ENCODE peak calls at places on chromosomes 12 and 14, in seven cellular contexts. One of them, this sample, is unnamed.

GRCh38 chr14:21030531-21030930 is 514 bp downstream of the TPPP2 start:
- DNase-seq in activated naive CD4-positive, alpha-beta T cell: no peak
- DNase-seq in kidney glomerular epithelial cell: no peak
- DNase-seq in EH: no peak
- DNase-seq in fibroblast of the aortic adventitia: no peak
- DNase-seq in stimulated activated CD4-positive, alpha-beta T cell treated with anti-CD3 and anti-CD28 coated beads, TNF-alpha, amount 100 ng/mL, for 48 hours: no peak
- DNase-seq in NCI-H1436 treated with DMSO at 0.1 percent for 48 hours: no peak
- DNase-seq in this sample: no peak

GRCh38 chr14:52080817-52081755 is 12.2 kb upstream of the NID2 start:
- DNase-seq in fibroblast of the aortic adventitia: peak; percentile 98
- DNase-seq in EH: peak; percentile 95
- DNase-seq in kidney glomerular epithelial cell: peak; percentile 99
- DNase-seq in stimulated activated CD4-positive, alpha-beta T cell treated with anti-CD3 and anti-CD28 coated beads, TNF-alpha, amount 100 ng/mL, for 48 hours: no peak
- DNase-seq in NCI-H1436 treated with DMSO at 0.1 percent for 48 hours: no peak
- DNase-seq in activated naive CD4-positive, alpha-beta T cell: no peak
- DNase-seq in this sample: peak; percentile 94

GRCh38 chr14:24875203-24875840 is 174.6 kb downstream of the STXBP6 start:
- DNase-seq in stimulated activated CD4-positive, alpha-beta T cell treated with anti-CD3 and anti-CD28 coated beads, TNF-alpha, amount 100 ng/mL, for 48 hours: no peak
- DNase-seq in NCI-H1436 treated with DMSO at 0.1 percent for 48 hours: no peak
- DNase-seq in activated naive CD4-positive, alpha-beta T cell: no peak
- DNase-seq in kidney glomerular epithelial cell: no peak
- DNase-seq in fibroblast of the aortic adventitia: peak; percentile 27
- DNase-seq in EH: no peak
- DNase-seq in this sample: no peak

GRCh38 chr12:57614948-57615500 is 3.8 kb downstream of the ARHGEF25 start:
- DNase-seq in fibroblast of the aortic adventitia: no peak
- DNase-seq in stimulated activated CD4-positive, alpha-beta T cell treated with anti-CD3 and anti-CD28 coated beads, TNF-alpha, amount 100 ng/mL, for 48 hours: no peak
- DNase-seq in activated naive CD4-positive, alpha-beta T cell: no peak
- DNase-seq in EH: no peak
- DNase-seq in NCI-H1436 treated with DMSO at 0.1 percent for 48 hours: no peak
- DNase-seq in kidney glomerular epithelial cell: no peak
- DNase-seq in this sample: no peak

GRCh38 chr12:50097952-50098351 is 5.9 kb upstream of the GPD1 start:
- DNase-seq in EH: no peak
- DNase-seq in NCI-H1436 treated with DMSO at 0.1 percent for 48 hours: no peak
- DNase-seq in kidney glomerular epithelial cell: no peak
- DNase-seq in activated naive CD4-positive, alpha-beta T cell: no peak
- DNase-seq in stimulated activated CD4-positive, alpha-beta T cell treated with anti-CD3 and anti-CD28 coated beads, TNF-alpha, amount 100 ng/mL, for 48 hours: no peak
- DNase-seq in fibroblast of the aortic adventitia: no peak
- DNase-seq in this sample: no peak

GRCh38 chr14:100657780-100658513 is 68.7 kb upstream of the DLK1 start:
- DNase-seq in NCI-H1436 treated with DMSO at 0.1 percent for 48 hours: no peak
- DNase-seq in EH: no peak
- DNase-seq in stimulated activated CD4-positive, alpha-beta T cell treated with anti-CD3 and anti-CD28 coated beads, TNF-alpha, amount 100 ng/mL, for 48 hours: no peak
- DNase-seq in kidney glomerular epithelial cell: no peak
- DNase-seq in fibroblast of the aortic adventitia: no peak
- DNase-seq in activated naive CD4-positive, alpha-beta T cell: no peak
- DNase-seq in this sample: no peak

GRCh38 chr12:111434680-111435338 is 29.1 kb downstream of the SH2B3 start:
- DNase-seq in EH: peak; percentile 69
- DNase-seq in fibroblast of the aortic adventitia: peak; percentile 64
- DNase-seq in NCI-H1436 treated with DMSO at 0.1 percent for 48 hours: no peak
- DNase-seq in activated naive CD4-positive, alpha-beta T cell: peak; percentile 49
- DNase-seq in kidney glomerular epithelial cell: peak; percentile 24
- DNase-seq in stimulated activated CD4-positive, alpha-beta T cell treated with anti-CD3 and anti-CD28 coated beads, TNF-alpha, amount 100 ng/mL, for 48 hours: peak; percentile 71
- DNase-seq in this sample: peak; percentile 67

GRCh38 chr12:106428379-106428778 is 70.8 kb downstream of the POLR3B start:
- DNase-seq in NCI-H1436 treated with DMSO at 0.1 percent for 48 hours: no peak
- DNase-seq in activated naive CD4-positive, alpha-beta T cell: no peak
- DNase-seq in EH: no peak
- DNase-seq in stimulated activated CD4-positive, alpha-beta T cell treated with anti-CD3 and anti-CD28 coated beads, TNF-alpha, amount 100 ng/mL, for 48 hours: no peak
- DNase-seq in fibroblast of the aortic adventitia: peak; percentile 83
- DNase-seq in kidney glomerular epithelial cell: no peak
- DNase-seq in this sample: peak; percentile 68

GRCh38 chr14:42806909-42807315 is 1200.2 kb downstream of the LRFN5 start:
- DNase-seq in kidney glomerular epithelial cell: no peak
- DNase-seq in NCI-H1436 treated with DMSO at 0.1 percent for 48 hours: no peak
- DNase-seq in fibroblast of the aortic adventitia: peak; percentile 73
- DNase-seq in EH: no peak
- DNase-seq in stimulated activated CD4-positive, alpha-beta T cell treated with anti-CD3 and anti-CD28 coated beads, TNF-alpha, amount 100 ng/mL, for 48 hours: no peak
- DNase-seq in activated naive CD4-positive, alpha-beta T cell: no peak
- DNase-seq in this sample: peak; percentile 97

GRCh38 chr12:101570022-101570421 is 24.7 kb upstream of the MYBPC1 start:
- DNase-seq in kidney glomerular epithelial cell: peak; percentile 35
- DNase-seq in NCI-H1436 treated with DMSO at 0.1 percent for 48 hours: no peak
- DNase-seq in activated naive CD4-positive, alpha-beta T cell: no peak
- DNase-seq in fibroblast of the aortic adventitia: peak; percentile 58
- DNase-seq in EH: peak; percentile 60
- DNase-seq in stimulated activated CD4-positive, alpha-beta T cell treated with anti-CD3 and anti-CD28 coated beads, TNF-alpha, amount 100 ng/mL, for 48 hours: no peak
- DNase-seq in this sample: peak; percentile 35

GRCh38 chr12:442235-442884 is 17.4 kb upstream of the B4GALNT3 start:
- DNase-seq in activated naive CD4-positive, alpha-beta T cell: no peak
- DNase-seq in NCI-H1436 treated with DMSO at 0.1 percent for 48 hours: no peak
- DNase-seq in kidney glomerular epithelial cell: peak; percentile 4
- DNase-seq in fibroblast of the aortic adventitia: peak; percentile 62
- DNase-seq in EH: peak; percentile 57
- DNase-seq in stimulated activated CD4-positive, alpha-beta T cell treated with anti-CD3 and anti-CD28 coated beads, TNF-alpha, amount 100 ng/mL, for 48 hours: no peak
- DNase-seq in this sample: peak; percentile 4

GRCh38 chr12:31900271-31900670 is 58.9 kb upstream of the RESF1 start:
- DNase-seq in NCI-H1436 treated with DMSO at 0.1 percent for 48 hours: no peak
- DNase-seq in kidney glomerular epithelial cell: no peak
- DNase-seq in EH: peak; percentile 1
- DNase-seq in activated naive CD4-positive, alpha-beta T cell: no peak
- DNase-seq in stimulated activated CD4-positive, alpha-beta T cell treated with anti-CD3 and anti-CD28 coated beads, TNF-alpha, amount 100 ng/mL, for 48 hours: no peak
- DNase-seq in fibroblast of the aortic adventitia: no peak
- DNase-seq in this sample: no peak

GRCh38 chr14:79404874-79405273 is 806.4 kb downstream of the DIO2 start:
- DNase-seq in fibroblast of the aortic adventitia: no peak
- DNase-seq in NCI-H1436 treated with DMSO at 0.1 percent for 48 hours: no peak
- DNase-seq in EH: no peak
- DNase-seq in stimulated activated CD4-positive, alpha-beta T cell treated with anti-CD3 and anti-CD28 coated beads, TNF-alpha, amount 100 ng/mL, for 48 hours: no peak
- DNase-seq in kidney glomerular epithelial cell: no peak
- DNase-seq in activated naive CD4-positive, alpha-beta T cell: no peak
- DNase-seq in this sample: no peak

GRCh38 chr12:41234672-41235071 is 46.6 kb downstream of the PDZRN4 start:
- DNase-seq in NCI-H1436 treated with DMSO at 0.1 percent for 48 hours: no peak
- DNase-seq in stimulated activated CD4-positive, alpha-beta T cell treated with anti-CD3 and anti-CD28 coated beads, TNF-alpha, amount 100 ng/mL, for 48 hours: no peak
- DNase-seq in kidney glomerular epithelial cell: no peak
- DNase-seq in fibroblast of the aortic adventitia: no peak
- DNase-seq in EH: no peak
- DNase-seq in activated naive CD4-positive, alpha-beta T cell: no peak
- DNase-seq in this sample: no peak

GRCh38 chr14:79972230-79972629 is 239.1 kb downstream of the DIO2 start:
- DNase-seq in kidney glomerular epithelial cell: no peak
- DNase-seq in activated naive CD4-positive, alpha-beta T cell: no peak
- DNase-seq in NCI-H1436 treated with DMSO at 0.1 percent for 48 hours: no peak
- DNase-seq in EH: peak; percentile 76
- DNase-seq in fibroblast of the aortic adventitia: peak; percentile 16
- DNase-seq in stimulated activated CD4-positive, alpha-beta T cell treated with anti-CD3 and anti-CD28 coated beads, TNF-alpha, amount 100 ng/mL, for 48 hours: no peak
- DNase-seq in this sample: peak; percentile 6

GRCh38 chr12:79455314-79455713 is 235.4 kb downstream of the PAWR start:
- DNase-seq in activated naive CD4-positive, alpha-beta T cell: no peak
- DNase-seq in NCI-H1436 treated with DMSO at 0.1 percent for 48 hours: no peak
- DNase-seq in kidney glomerular epithelial cell: no peak
- DNase-seq in stimulated activated CD4-positive, alpha-beta T cell treated with anti-CD3 and anti-CD28 coated beads, TNF-alpha, amount 100 ng/mL, for 48 hours: no peak
- DNase-seq in EH: no peak
- DNase-seq in fibroblast of the aortic adventitia: peak; percentile 66
- DNase-seq in this sample: peak; percentile 63

GRCh38 chr12:12543959-12544358 is 18.7 kb downstream of the DUSP16 start:
- DNase-seq in fibroblast of the aortic adventitia: no peak
- DNase-seq in NCI-H1436 treated with DMSO at 0.1 percent for 48 hours: no peak
- DNase-seq in kidney glomerular epithelial cell: no peak
- DNase-seq in EH: no peak
- DNase-seq in activated naive CD4-positive, alpha-beta T cell: no peak
- DNase-seq in stimulated activated CD4-positive, alpha-beta T cell treated with anti-CD3 and anti-CD28 coated beads, TNF-alpha, amount 100 ng/mL, for 48 hours: no peak
- DNase-seq in this sample: no peak

GRCh38 chr14:76908834-76909233 is 82.6 kb downstream of the LRRC74A start:
- DNase-seq in activated naive CD4-positive, alpha-beta T cell: no peak
- DNase-seq in kidney glomerular epithelial cell: no peak
- DNase-seq in stimulated activated CD4-positive, alpha-beta T cell treated with anti-CD3 and anti-CD28 coated beads, TNF-alpha, amount 100 ng/mL, for 48 hours: no peak
- DNase-seq in EH: no peak
- DNase-seq in NCI-H1436 treated with DMSO at 0.1 percent for 48 hours: no peak
- DNase-seq in fibroblast of the aortic adventitia: no peak
- DNase-seq in this sample: no peak

GRCh38 chr12:57803317-57803893 is 15.1 kb downstream of the AVIL start:
- DNase-seq in fibroblast of the aortic adventitia: peak; percentile 55
- DNase-seq in activated naive CD4-positive, alpha-beta T cell: no peak
- DNase-seq in stimulated activated CD4-positive, alpha-beta T cell treated with anti-CD3 and anti-CD28 coated beads, TNF-alpha, amount 100 ng/mL, for 48 hours: no peak
- DNase-seq in NCI-H1436 treated with DMSO at 0.1 percent for 48 hours: peak; percentile 23
- DNase-seq in EH: peak; percentile 66
- DNase-seq in kidney glomerular epithelial cell: no peak
- DNase-seq in this sample: peak; percentile 53

GRCh38 chr12:26940820-26941219 is 2.5 kb downstream of the FGFR1OP2 start:
- DNase-seq in stimulated activated CD4-positive, alpha-beta T cell treated with anti-CD3 and anti-CD28 coated beads, TNF-alpha, amount 100 ng/mL, for 48 hours: no peak
- DNase-seq in EH: no peak
- DNase-seq in fibroblast of the aortic adventitia: peak; percentile 42
- DNase-seq in activated naive CD4-positive, alpha-beta T cell: no peak
- DNase-seq in kidney glomerular epithelial cell: no peak
- DNase-seq in NCI-H1436 treated with DMSO at 0.1 percent for 48 hours: no peak
- DNase-seq in this sample: no peak

GRCh38 chr12:6334940-6335450 is 6.9 kb downstream of the TNFRSF1A start:
- DNase-seq in kidney glomerular epithelial cell: no peak
- DNase-seq in NCI-H1436 treated with DMSO at 0.1 percent for 48 hours: no peak
- DNase-seq in stimulated activated CD4-positive, alpha-beta T cell treated with anti-CD3 and anti-CD28 coated beads, TNF-alpha, amount 100 ng/mL, for 48 hours: no peak
- DNase-seq in activated naive CD4-positive, alpha-beta T cell: no peak
- DNase-seq in fibroblast of the aortic adventitia: peak; percentile 23
- DNase-seq in EH: no peak
- DNase-seq in this sample: peak; percentile 75

GRCh38 chr12:8823565-8824300 is 1.3 kb downstream of the A2ML1 start:
- DNase-seq in stimulated activated CD4-positive, alpha-beta T cell treated with anti-CD3 and anti-CD28 coated beads, TNF-alpha, amount 100 ng/mL, for 48 hours: no peak
- DNase-seq in NCI-H1436 treated with DMSO at 0.1 percent for 48 hours: no peak
- DNase-seq in fibroblast of the aortic adventitia: peak; percentile 39
- DNase-seq in activated naive CD4-positive, alpha-beta T cell: no peak
- DNase-seq in EH: peak; percentile 17
- DNase-seq in kidney glomerular epithelial cell: no peak
- DNase-seq in this sample: no peak

GRCh38 chr12:15774819-15775218 is 14.4 kb downstream of the EPS8 start:
- DNase-seq in fibroblast of the aortic adventitia: peak; percentile 51
- DNase-seq in kidney glomerular epithelial cell: no peak
- DNase-seq in stimulated activated CD4-positive, alpha-beta T cell treated with anti-CD3 and anti-CD28 coated beads, TNF-alpha, amount 100 ng/mL, for 48 hours: no peak
- DNase-seq in activated naive CD4-positive, alpha-beta T cell: no peak
- DNase-seq in EH: peak; percentile 62
- DNase-seq in NCI-H1436 treated with DMSO at 0.1 percent for 48 hours: no peak
- DNase-seq in this sample: peak; percentile 95

GRCh38 chr14:52458721-52459085 is 93.6 kb downstream of the TXNDC16 start:
- DNase-seq in fibroblast of the aortic adventitia: peak; percentile 19
- DNase-seq in activated naive CD4-positive, alpha-beta T cell: no peak
- DNase-seq in EH: peak; percentile 14
- DNase-seq in stimulated activated CD4-positive, alpha-beta T cell treated with anti-CD3 and anti-CD28 coated beads, TNF-alpha, amount 100 ng/mL, for 48 hours: no peak
- DNase-seq in kidney glomerular epithelial cell: no peak
- DNase-seq in NCI-H1436 treated with DMSO at 0.1 percent for 48 hours: no peak
- DNase-seq in this sample: peak; percentile 50

GRCh38 chr12:21697829-21698630 is 40.4 kb upstream of the LDHB start:
- DNase-seq in stimulated activated CD4-positive, alpha-beta T cell treated with anti-CD3 and anti-CD28 coated beads, TNF-alpha, amount 100 ng/mL, for 48 hours: no peak
- DNase-seq in EH: peak; percentile 65
- DNase-seq in kidney glomerular epithelial cell: peak; percentile 20
- DNase-seq in fibroblast of the aortic adventitia: peak; percentile 78
- DNase-seq in activated naive CD4-positive, alpha-beta T cell: no peak
- DNase-seq in NCI-H1436 treated with DMSO at 0.1 percent for 48 hours: no peak
- DNase-seq in this sample: peak; percentile 27

GRCh38 chr12:2172486-2173214 is 119.9 kb downstream of the CACNA1C start:
- DNase-seq in NCI-H1436 treated with DMSO at 0.1 percent for 48 hours: no peak
- DNase-seq in fibroblast of the aortic adventitia: no peak
- DNase-seq in stimulated activated CD4-positive, alpha-beta T cell treated with anti-CD3 and anti-CD28 coated beads, TNF-alpha, amount 100 ng/mL, for 48 hours: no peak
- DNase-seq in EH: no peak
- DNase-seq in activated naive CD4-positive, alpha-beta T cell: no peak
- DNase-seq in kidney glomerular epithelial cell: no peak
- DNase-seq in this sample: no peak

GRCh38 chr12:109139360-109139759 is 23.0 kb downstream of the ACACB start:
- DNase-seq in NCI-H1436 treated with DMSO at 0.1 percent for 48 hours: no peak
- DNase-seq in activated naive CD4-positive, alpha-beta T cell: no peak
- DNase-seq in kidney glomerular epithelial cell: no peak
- DNase-seq in EH: no peak
- DNase-seq in stimulated activated CD4-positive, alpha-beta T cell treated with anti-CD3 and anti-CD28 coated beads, TNF-alpha, amount 100 ng/mL, for 48 hours: no peak
- DNase-seq in fibroblast of the aortic adventitia: no peak
- DNase-seq in this sample: no peak

GRCh38 chr14:59679872-59680271 is 103.3 kb upstream of the CCDC175 start:
- DNase-seq in kidney glomerular epithelial cell: peak; percentile 36
- DNase-seq in activated naive CD4-positive, alpha-beta T cell: no peak
- DNase-seq in fibroblast of the aortic adventitia: peak; percentile 44
- DNase-seq in EH: peak; percentile 57
- DNase-seq in stimulated activated CD4-positive, alpha-beta T cell treated with anti-CD3 and anti-CD28 coated beads, TNF-alpha, amount 100 ng/mL, for 48 hours: no peak
- DNase-seq in NCI-H1436 treated with DMSO at 0.1 percent for 48 hours: peak; percentile 75
- DNase-seq in this sample: no peak

GRCh38 chr12:90058721-90059120 is 350.1 kb upstream of the ATP2B1 start:
- DNase-seq in fibroblast of the aortic adventitia: peak; percentile 96
- DNase-seq in EH: peak; percentile 93
- DNase-seq in stimulated activated CD4-positive, alpha-beta T cell treated with anti-CD3 and anti-CD28 coated beads, TNF-alpha, amount 100 ng/mL, for 48 hours: no peak
- DNase-seq in NCI-H1436 treated with DMSO at 0.1 percent for 48 hours: no peak
- DNase-seq in kidney glomerular epithelial cell: peak; percentile 68
- DNase-seq in activated naive CD4-positive, alpha-beta T cell: no peak
- DNase-seq in this sample: peak; percentile 75

GRCh38 chr12:2345902-2346301 is 293.1 kb downstream of the CACNA1C start:
- DNase-seq in activated naive CD4-positive, alpha-beta T cell: no peak
- DNase-seq in fibroblast of the aortic adventitia: no peak
- DNase-seq in kidney glomerular epithelial cell: no peak
- DNase-seq in stimulated activated CD4-positive, alpha-beta T cell treated with anti-CD3 and anti-CD28 coated beads, TNF-alpha, amount 100 ng/mL, for 48 hours: no peak
- DNase-seq in NCI-H1436 treated with DMSO at 0.1 percent for 48 hours: no peak
- DNase-seq in EH: no peak
- DNase-seq in this sample: no peak

GRCh38 chr12:80636832-80637231 is 70.6 kb upstream of the MYF6 start:
- DNase-seq in activated naive CD4-positive, alpha-beta T cell: no peak
- DNase-seq in kidney glomerular epithelial cell: no peak
- DNase-seq in stimulated activated CD4-positive, alpha-beta T cell treated with anti-CD3 and anti-CD28 coated beads, TNF-alpha, amount 100 ng/mL, for 48 hours: no peak
- DNase-seq in NCI-H1436 treated with DMSO at 0.1 percent for 48 hours: no peak
- DNase-seq in fibroblast of the aortic adventitia: no peak
- DNase-seq in EH: peak; percentile 31
- DNase-seq in this sample: no peak

GRCh38 chr12:128266086-128266485 is 884 bp upstream of the TMEM132C start:
- DNase-seq in EH: no peak
- DNase-seq in kidney glomerular epithelial cell: no peak
- DNase-seq in NCI-H1436 treated with DMSO at 0.1 percent for 48 hours: no peak
- DNase-seq in fibroblast of the aortic adventitia: no peak
- DNase-seq in activated naive CD4-positive, alpha-beta T cell: no peak
- DNase-seq in stimulated activated CD4-positive, alpha-beta T cell treated with anti-CD3 and anti-CD28 coated beads, TNF-alpha, amount 100 ng/mL, for 48 hours: no peak
- DNase-seq in this sample: no peak

GRCh38 chr14:76708028-76708427 is 53.2 kb upstream of the VASH1 start:
- DNase-seq in activated naive CD4-positive, alpha-beta T cell: no peak
- DNase-seq in EH: peak; percentile 8
- DNase-seq in kidney glomerular epithelial cell: no peak
- DNase-seq in NCI-H1436 treated with DMSO at 0.1 percent for 48 hours: no peak
- DNase-seq in stimulated activated CD4-positive, alpha-beta T cell treated with anti-CD3 and anti-CD28 coated beads, TNF-alpha, amount 100 ng/mL, for 48 hours: no peak
- DNase-seq in fibroblast of the aortic adventitia: no peak
- DNase-seq in this sample: no peak

This sample was measured in fibroblast of gingiva.